ENCODE peak calls at places on chromosomes 5 and 9, in nine cellular contexts. One of them, this sample, is unnamed.

GRCh38 chr9:136105398-136106135 is 10.5 kb upstream of the NACC2 start:
- DNase-seq in NAMALWA: no peak
- DNase-seq in chondrocyte: no peak
- DNase-seq in naive thymus-derived CD8-positive, alpha-beta T cell: no peak
- DNase-seq in pancreas: no peak
- DNase-seq in OCI-LY7: no peak
- DNase-seq in stimulated activated naive B cell treated with anti-CD40 and anti-IgM and Interleukin-4, amounts not matched to agents 10 μg/mL and 1 μg/mL and 100 μg/mL, for 72 hours: no peak
- DNase-seq in adrenal gland: peak; percentile 71
- DNase-seq in T-helper 2 cell: no peak
- DNase-seq in this sample: no peak

GRCh38 chr5:101678494-101679193 is 617.4 kb downstream of the SLCO4C1 start:
- DNase-seq in NAMALWA: peak; percentile 69
- DNase-seq in chondrocyte: no peak
- DNase-seq in naive thymus-derived CD8-positive, alpha-beta T cell: no peak
- DNase-seq in pancreas: peak; percentile 26
- DNase-seq in OCI-LY7: peak; percentile 46
- DNase-seq in stimulated activated naive B cell treated with anti-CD40 and anti-IgM and Interleukin-4, amounts not matched to agents 10 μg/mL and 1 μg/mL and 100 μg/mL, for 72 hours: peak; percentile 12
- DNase-seq in adrenal gland: peak; percentile 75
- DNase-seq in T-helper 2 cell: peak; percentile 7
- DNase-seq in this sample: peak; percentile 56

GRCh38 chr9:98807070-98807810 is at the start of gene GALNT12:
- DNase-seq in NAMALWA: peak; percentile 71
- DNase-seq in chondrocyte: no peak
- DNase-seq in naive thymus-derived CD8-positive, alpha-beta T cell: peak; percentile 54
- DNase-seq in pancreas: peak; percentile 51
- DNase-seq in OCI-LY7: peak; percentile 67
- DNase-seq in stimulated activated naive B cell treated with anti-CD40 and anti-IgM and Interleukin-4, amounts not matched to agents 10 μg/mL and 1 μg/mL and 100 μg/mL, for 72 hours: peak; percentile 21
- DNase-seq in adrenal gland: peak; percentile 23
- DNase-seq in T-helper 2 cell: peak; percentile 54
- DNase-seq in this sample: peak; percentile 26

GRCh38 chr9:121156263-121156731 is 45.4 kb downstream of the RAB14 start:
- DNase-seq in NAMALWA: peak; percentile 79
- DNase-seq in chondrocyte: no peak
- DNase-seq in naive thymus-derived CD8-positive, alpha-beta T cell: no peak
- DNase-seq in pancreas: no peak
- DNase-seq in OCI-LY7: peak; percentile 78
- DNase-seq in stimulated activated naive B cell treated with anti-CD40 and anti-IgM and Interleukin-4, amounts not matched to agents 10 μg/mL and 1 μg/mL and 100 μg/mL, for 72 hours: peak; percentile 28
- DNase-seq in adrenal gland: no peak
- DNase-seq in T-helper 2 cell: peak; percentile 61
- DNase-seq in this sample: no peak

GRCh38 chr5:126965061-126965475 is 65.3 kb downstream of the MARCHF3 start:
- DNase-seq in NAMALWA: no peak
- DNase-seq in chondrocyte: no peak
- DNase-seq in naive thymus-derived CD8-positive, alpha-beta T cell: no peak
- DNase-seq in pancreas: no peak
- DNase-seq in OCI-LY7: no peak
- DNase-seq in stimulated activated naive B cell treated with anti-CD40 and anti-IgM and Interleukin-4, amounts not matched to agents 10 μg/mL and 1 μg/mL and 100 μg/mL, for 72 hours: peak; percentile 28
- DNase-seq in adrenal gland: no peak
- DNase-seq in T-helper 2 cell: no peak
- DNase-seq in this sample: no peak

GRCh38 chr9:129435996-129436676 is 184.8 kb downstream of the C9orf50 start:
- DNase-seq in NAMALWA: no peak
- DNase-seq in chondrocyte: no peak
- DNase-seq in naive thymus-derived CD8-positive, alpha-beta T cell: no peak
- DNase-seq in pancreas: no peak
- DNase-seq in OCI-LY7: no peak
- DNase-seq in stimulated activated naive B cell treated with anti-CD40 and anti-IgM and Interleukin-4, amounts not matched to agents 10 μg/mL and 1 μg/mL and 100 μg/mL, for 72 hours: no peak
- DNase-seq in adrenal gland: no peak
- DNase-seq in T-helper 2 cell: no peak
- DNase-seq in this sample: no peak

GRCh38 chr5:173523388-173523787 is 93.1 kb downstream of the BOD1 start:
- DNase-seq in NAMALWA: no peak
- DNase-seq in chondrocyte: no peak
- DNase-seq in naive thymus-derived CD8-positive, alpha-beta T cell: no peak
- DNase-seq in pancreas: no peak
- DNase-seq in OCI-LY7: no peak
- DNase-seq in stimulated activated naive B cell treated with anti-CD40 and anti-IgM and Interleukin-4, amounts not matched to agents 10 μg/mL and 1 μg/mL and 100 μg/mL, for 72 hours: no peak
- DNase-seq in adrenal gland: no peak
- DNase-seq in T-helper 2 cell: no peak
- DNase-seq in this sample: no peak

GRCh38 chr5:594241-594860 is 17.8 kb upstream of the CEP72 start:
- DNase-seq in NAMALWA: no peak
- DNase-seq in chondrocyte: peak; percentile 12
- DNase-seq in naive thymus-derived CD8-positive, alpha-beta T cell: no peak
- DNase-seq in pancreas: peak; percentile 3
- DNase-seq in OCI-LY7: no peak
- DNase-seq in stimulated activated naive B cell treated with anti-CD40 and anti-IgM and Interleukin-4, amounts not matched to agents 10 μg/mL and 1 μg/mL and 100 μg/mL, for 72 hours: no peak
- DNase-seq in adrenal gland: no peak
- DNase-seq in T-helper 2 cell: no peak
- DNase-seq in this sample: no peak

GRCh38 chr5:173859315-173860038 is 28.7 kb upstream of the CPEB4 start:
- DNase-seq in NAMALWA: no peak
- DNase-seq in chondrocyte: no peak
- DNase-seq in naive thymus-derived CD8-positive, alpha-beta T cell: no peak
- DNase-seq in pancreas: no peak
- DNase-seq in OCI-LY7: no peak
- DNase-seq in stimulated activated naive B cell treated with anti-CD40 and anti-IgM and Interleukin-4, amounts not matched to agents 10 μg/mL and 1 μg/mL and 100 μg/mL, for 72 hours: no peak
- DNase-seq in adrenal gland: no peak
- DNase-seq in T-helper 2 cell: no peak
- DNase-seq in this sample: no peak

GRCh38 chr5:41978686-41979085 is 53.6 kb downstream of the FBXO4 start:
- DNase-seq in NAMALWA: no peak
- DNase-seq in chondrocyte: no peak
- DNase-seq in naive thymus-derived CD8-positive, alpha-beta T cell: no peak
- DNase-seq in pancreas: no peak
- DNase-seq in OCI-LY7: no peak
- DNase-seq in stimulated activated naive B cell treated with anti-CD40 and anti-IgM and Interleukin-4, amounts not matched to agents 10 μg/mL and 1 μg/mL and 100 μg/mL, for 72 hours: no peak
- DNase-seq in adrenal gland: no peak
- DNase-seq in T-helper 2 cell: no peak
- DNase-seq in this sample: no peak

GRCh38 chr5:78751872-78752271 is 103.3 kb upstream of the LHFPL2 start:
- DNase-seq in NAMALWA: no peak
- DNase-seq in chondrocyte: no peak
- DNase-seq in naive thymus-derived CD8-positive, alpha-beta T cell: no peak
- DNase-seq in pancreas: no peak
- DNase-seq in OCI-LY7: no peak
- DNase-seq in stimulated activated naive B cell treated with anti-CD40 and anti-IgM and Interleukin-4, amounts not matched to agents 10 μg/mL and 1 μg/mL and 100 μg/mL, for 72 hours: no peak
- DNase-seq in adrenal gland: no peak
- DNase-seq in T-helper 2 cell: no peak
- DNase-seq in this sample: no peak

GRCh38 chr9:107218834-107219485 is 64.1 kb upstream of the RAD23B start:
- DNase-seq in NAMALWA: no peak
- DNase-seq in chondrocyte: no peak
- DNase-seq in naive thymus-derived CD8-positive, alpha-beta T cell: no peak
- DNase-seq in pancreas: no peak
- DNase-seq in OCI-LY7: no peak
- DNase-seq in stimulated activated naive B cell treated with anti-CD40 and anti-IgM and Interleukin-4, amounts not matched to agents 10 μg/mL and 1 μg/mL and 100 μg/mL, for 72 hours: peak; percentile 20
- DNase-seq in adrenal gland: no peak
- DNase-seq in T-helper 2 cell: no peak
- DNase-seq in this sample: no peak

GRCh38 chr5:106269252-106269843 is 1401.4 kb downstream of the EFNA5 start:
- DNase-seq in NAMALWA: peak; percentile 52
- DNase-seq in chondrocyte: no peak
- DNase-seq in naive thymus-derived CD8-positive, alpha-beta T cell: no peak
- DNase-seq in pancreas: no peak
- DNase-seq in OCI-LY7: peak; percentile 18
- DNase-seq in stimulated activated naive B cell treated with anti-CD40 and anti-IgM and Interleukin-4, amounts not matched to agents 10 μg/mL and 1 μg/mL and 100 μg/mL, for 72 hours: no peak
- DNase-seq in adrenal gland: no peak
- DNase-seq in T-helper 2 cell: no peak
- DNase-seq in this sample: peak; percentile 47

GRCh38 chr5:172293054-172293744 is 9.6 kb upstream of the UBTD2 start:
- DNase-seq in NAMALWA: peak; percentile 87
- DNase-seq in chondrocyte: no peak
- DNase-seq in naive thymus-derived CD8-positive, alpha-beta T cell: peak; percentile 54
- DNase-seq in pancreas: peak; percentile 76
- DNase-seq in OCI-LY7: peak; percentile 77
- DNase-seq in stimulated activated naive B cell treated with anti-CD40 and anti-IgM and Interleukin-4, amounts not matched to agents 10 μg/mL and 1 μg/mL and 100 μg/mL, for 72 hours: peak; percentile 52
- DNase-seq in adrenal gland: peak; percentile 85
- DNase-seq in T-helper 2 cell: peak; percentile 83
- DNase-seq in this sample: peak; percentile 79

GRCh38 chr5:175623086-175623485 is 34.8 kb upstream of the HRH2 start:
- DNase-seq in NAMALWA: no peak
- DNase-seq in chondrocyte: no peak
- DNase-seq in naive thymus-derived CD8-positive, alpha-beta T cell: no peak
- DNase-seq in pancreas: no peak
- DNase-seq in OCI-LY7: no peak
- DNase-seq in stimulated activated naive B cell treated with anti-CD40 and anti-IgM and Interleukin-4, amounts not matched to agents 10 μg/mL and 1 μg/mL and 100 μg/mL, for 72 hours: no peak
- DNase-seq in adrenal gland: no peak
- DNase-seq in T-helper 2 cell: no peak
- DNase-seq in this sample: no peak

GRCh38 chr9:94936411-94936810 is 209.9 kb downstream of the AOPEP start:
- DNase-seq in NAMALWA: no peak
- DNase-seq in chondrocyte: no peak
- DNase-seq in naive thymus-derived CD8-positive, alpha-beta T cell: no peak
- DNase-seq in pancreas: no peak
- DNase-seq in OCI-LY7: no peak
- DNase-seq in stimulated activated naive B cell treated with anti-CD40 and anti-IgM and Interleukin-4, amounts not matched to agents 10 μg/mL and 1 μg/mL and 100 μg/mL, for 72 hours: no peak
- DNase-seq in adrenal gland: no peak
- DNase-seq in T-helper 2 cell: no peak
- DNase-seq in this sample: no peak

GRCh38 chr5:75414241-75414640 is 77.2 kb downstream of the HMGCR start:
- DNase-seq in NAMALWA: no peak
- DNase-seq in chondrocyte: no peak
- DNase-seq in naive thymus-derived CD8-positive, alpha-beta T cell: no peak
- DNase-seq in pancreas: no peak
- DNase-seq in OCI-LY7: no peak
- DNase-seq in stimulated activated naive B cell treated with anti-CD40 and anti-IgM and Interleukin-4, amounts not matched to agents 10 μg/mL and 1 μg/mL and 100 μg/mL, for 72 hours: no peak
- DNase-seq in adrenal gland: no peak
- DNase-seq in T-helper 2 cell: no peak
- DNase-seq in this sample: no peak

GRCh38 chr5:130099001-130099400 is 194.7 kb downstream of the CHSY3 start:
- DNase-seq in NAMALWA: no peak
- DNase-seq in chondrocyte: no peak
- DNase-seq in naive thymus-derived CD8-positive, alpha-beta T cell: no peak
- DNase-seq in pancreas: no peak
- DNase-seq in OCI-LY7: no peak
- DNase-seq in stimulated activated naive B cell treated with anti-CD40 and anti-IgM and Interleukin-4, amounts not matched to agents 10 μg/mL and 1 μg/mL and 100 μg/mL, for 72 hours: no peak
- DNase-seq in adrenal gland: no peak
- DNase-seq in T-helper 2 cell: no peak
- DNase-seq in this sample: no peak

GRCh38 chr9:117868594-117868993 is 164.4 kb downstream of the TLR4 start:
- DNase-seq in NAMALWA: no peak
- DNase-seq in chondrocyte: no peak
- DNase-seq in naive thymus-derived CD8-positive, alpha-beta T cell: no peak
- DNase-seq in pancreas: no peak
- DNase-seq in OCI-LY7: no peak
- DNase-seq in stimulated activated naive B cell treated with anti-CD40 and anti-IgM and Interleukin-4, amounts not matched to agents 10 μg/mL and 1 μg/mL and 100 μg/mL, for 72 hours: no peak
- DNase-seq in adrenal gland: no peak
- DNase-seq in T-helper 2 cell: no peak
- DNase-seq in this sample: no peak

GRCh38 chr5:134503088-134503936 is 22.2 kb upstream of the JADE2 start:
- DNase-seq in NAMALWA: no peak
- DNase-seq in chondrocyte: peak; percentile 25
- DNase-seq in naive thymus-derived CD8-positive, alpha-beta T cell: no peak
- DNase-seq in pancreas: peak; percentile 52
- DNase-seq in OCI-LY7: no peak
- DNase-seq in stimulated activated naive B cell treated with anti-CD40 and anti-IgM and Interleukin-4, amounts not matched to agents 10 μg/mL and 1 μg/mL and 100 μg/mL, for 72 hours: peak; percentile 48
- DNase-seq in adrenal gland: peak; percentile 87
- DNase-seq in T-helper 2 cell: peak; percentile 84
- DNase-seq in this sample: no peak

GRCh38 chr9:81096667-81097066 is 592.7 kb downstream of the TLE1 start:
- DNase-seq in NAMALWA: no peak
- DNase-seq in chondrocyte: no peak
- DNase-seq in naive thymus-derived CD8-positive, alpha-beta T cell: no peak
- DNase-seq in pancreas: no peak
- DNase-seq in OCI-LY7: no peak
- DNase-seq in stimulated activated naive B cell treated with anti-CD40 and anti-IgM and Interleukin-4, amounts not matched to agents 10 μg/mL and 1 μg/mL and 100 μg/mL, for 72 hours: no peak
- DNase-seq in adrenal gland: no peak
- DNase-seq in T-helper 2 cell: no peak
- DNase-seq in this sample: no peak

GRCh38 chr5:131171276-131171815 is 602 bp downstream of the LYRM7 start:
- DNase-seq in NAMALWA: peak; percentile 51
- DNase-seq in chondrocyte: no peak
- DNase-seq in naive thymus-derived CD8-positive, alpha-beta T cell: no peak
- DNase-seq in pancreas: no peak
- DNase-seq in OCI-LY7: peak; percentile 46
- DNase-seq in stimulated activated naive B cell treated with anti-CD40 and anti-IgM and Interleukin-4, amounts not matched to agents 10 μg/mL and 1 μg/mL and 100 μg/mL, for 72 hours: no peak
- DNase-seq in adrenal gland: no peak
- DNase-seq in T-helper 2 cell: peak; percentile 60
- DNase-seq in this sample: no peak

GRCh38 chr9:69221036-69221435 is 47.0 kb downstream of the TJP2 start:
- DNase-seq in NAMALWA: no peak
- DNase-seq in chondrocyte: no peak
- DNase-seq in naive thymus-derived CD8-positive, alpha-beta T cell: no peak
- DNase-seq in pancreas: no peak
- DNase-seq in OCI-LY7: no peak
- DNase-seq in stimulated activated naive B cell treated with anti-CD40 and anti-IgM and Interleukin-4, amounts not matched to agents 10 μg/mL and 1 μg/mL and 100 μg/mL, for 72 hours: no peak
- DNase-seq in adrenal gland: no peak
- DNase-seq in T-helper 2 cell: no peak
- DNase-seq in this sample: no peak

GRCh38 chr9:84101892-84102632 is 121.5 kb downstream of the RMI1 start:
- DNase-seq in NAMALWA: no peak
- DNase-seq in chondrocyte: no peak
- DNase-seq in naive thymus-derived CD8-positive, alpha-beta T cell: no peak
- DNase-seq in pancreas: no peak
- DNase-seq in OCI-LY7: no peak
- DNase-seq in stimulated activated naive B cell treated with anti-CD40 and anti-IgM and Interleukin-4, amounts not matched to agents 10 μg/mL and 1 μg/mL and 100 μg/mL, for 72 hours: no peak
- DNase-seq in adrenal gland: no peak
- DNase-seq in T-helper 2 cell: no peak
- DNase-seq in this sample: no peak

GRCh38 chr9:35657327-35658143 is at the start of gene RMRP:
- DNase-seq in NAMALWA: peak; percentile 97
- DNase-seq in chondrocyte: peak; percentile 100
- DNase-seq in naive thymus-derived CD8-positive, alpha-beta T cell: peak; percentile 87
- DNase-seq in pancreas: peak; percentile 98
- DNase-seq in OCI-LY7: peak; percentile 96
- DNase-seq in stimulated activated naive B cell treated with anti-CD40 and anti-IgM and Interleukin-4, amounts not matched to agents 10 μg/mL and 1 μg/mL and 100 μg/mL, for 72 hours: peak; percentile 94
- DNase-seq in adrenal gland: peak; percentile 99
- DNase-seq in T-helper 2 cell: peak; percentile 93
- DNase-seq in this sample: peak; percentile 97

GRCh38 chr5:142900926-142901325 is 130.7 kb downstream of the ARHGAP26 start:
- DNase-seq in NAMALWA: no peak
- DNase-seq in chondrocyte: no peak
- DNase-seq in naive thymus-derived CD8-positive, alpha-beta T cell: no peak
- DNase-seq in pancreas: no peak
- DNase-seq in OCI-LY7: no peak
- DNase-seq in stimulated activated naive B cell treated with anti-CD40 and anti-IgM and Interleukin-4, amounts not matched to agents 10 μg/mL and 1 μg/mL and 100 μg/mL, for 72 hours: no peak
- DNase-seq in adrenal gland: no peak
- DNase-seq in T-helper 2 cell: no peak
- DNase-seq in this sample: no peak

GRCh38 chr9:111349766-111350165 is 19.7 kb upstream of the OR2K2 start:
- DNase-seq in NAMALWA: no peak
- DNase-seq in chondrocyte: no peak
- DNase-seq in naive thymus-derived CD8-positive, alpha-beta T cell: no peak
- DNase-seq in pancreas: no peak
- DNase-seq in OCI-LY7: no peak
- DNase-seq in stimulated activated naive B cell treated with anti-CD40 and anti-IgM and Interleukin-4, amounts not matched to agents 10 μg/mL and 1 μg/mL and 100 μg/mL, for 72 hours: no peak
- DNase-seq in adrenal gland: no peak
- DNase-seq in T-helper 2 cell: no peak
- DNase-seq in this sample: no peak

GRCh38 chr9:77488439-77489126 is 159.5 kb downstream of the GNA14 start:
- DNase-seq in NAMALWA: peak; percentile 38
- DNase-seq in chondrocyte: no peak
- DNase-seq in naive thymus-derived CD8-positive, alpha-beta T cell: no peak
- DNase-seq in pancreas: no peak
- DNase-seq in OCI-LY7: peak; percentile 5
- DNase-seq in stimulated activated naive B cell treated with anti-CD40 and anti-IgM and Interleukin-4, amounts not matched to agents 10 μg/mL and 1 μg/mL and 100 μg/mL, for 72 hours: no peak
- DNase-seq in adrenal gland: no peak
- DNase-seq in T-helper 2 cell: peak; percentile 50
- DNase-seq in this sample: no peak

GRCh38 chr5:93654676-93655075 is 71.7 kb downstream of the NR2F1 start:
- DNase-seq in NAMALWA: no peak
- DNase-seq in chondrocyte: no peak
- DNase-seq in naive thymus-derived CD8-positive, alpha-beta T cell: no peak
- DNase-seq in pancreas: no peak
- DNase-seq in OCI-LY7: no peak
- DNase-seq in stimulated activated naive B cell treated with anti-CD40 and anti-IgM and Interleukin-4, amounts not matched to agents 10 μg/mL and 1 μg/mL and 100 μg/mL, for 72 hours: no peak
- DNase-seq in adrenal gland: no peak
- DNase-seq in T-helper 2 cell: no peak
- DNase-seq in this sample: no peak

GRCh38 chr9:128552153-128552743 is at the start of gene SPTAN1:
- DNase-seq in NAMALWA: peak; percentile 93
- DNase-seq in chondrocyte: peak; percentile 95
- DNase-seq in naive thymus-derived CD8-positive, alpha-beta T cell: peak; percentile 96
- DNase-seq in pancreas: peak; percentile 88
- DNase-seq in OCI-LY7: peak; percentile 94
- DNase-seq in stimulated activated naive B cell treated with anti-CD40 and anti-IgM and Interleukin-4, amounts not matched to agents 10 μg/mL and 1 μg/mL and 100 μg/mL, for 72 hours: peak; percentile 92
- DNase-seq in adrenal gland: peak; percentile 88
- DNase-seq in T-helper 2 cell: peak; percentile 97
- DNase-seq in this sample: peak; percentile 84

GRCh38 chr5:14659821-14660607 is 4.5 kb upstream of the OTULIN start:
- DNase-seq in NAMALWA: no peak
- DNase-seq in chondrocyte: no peak
- DNase-seq in naive thymus-derived CD8-positive, alpha-beta T cell: no peak
- DNase-seq in pancreas: no peak
- DNase-seq in OCI-LY7: no peak
- DNase-seq in stimulated activated naive B cell treated with anti-CD40 and anti-IgM and Interleukin-4, amounts not matched to agents 10 μg/mL and 1 μg/mL and 100 μg/mL, for 72 hours: no peak
- DNase-seq in adrenal gland: peak; percentile 56
- DNase-seq in T-helper 2 cell: no peak
- DNase-seq in this sample: no peak